ENCODE peak calls at places on chromosomes 2 and 18, in ten cellular contexts. K, Z, L, T, S, V, U, M, H and P are unnamed samples.

GRCh38 chr2:7685342-7686015 is 768.3 kb downstream of the RNF144A start:
- DNase-seq in V (no peak), U (no peak), S (no peak), T (no peak), K (peak; percentile 72), H (no peak), M (no peak), Z (peak; percentile 6), L (peak; percentile 32), P (no peak)

GRCh38 chr2:184875911-184876310 is 277.6 kb downstream of the ZNF804A start:
- DNase-seq in V (no peak), U (no peak), M (no peak), Z (no peak), S (no peak), K (no peak), H (no peak), T (no peak), L (no peak), P (no peak)

GRCh38 chr2:223599646-223600009 is 2.5 kb downstream of the SCG2 start:
- DNase-seq in K (no peak), V (no peak), L (no peak), M (no peak), H (no peak), S (no peak), Z (no peak), U (no peak), T (no peak), P (no peak)

GRCh38 chr2:230921806-230922595 is 3.0 kb downstream of the GPR55 start:
- DNase-seq in V (peak; percentile 21), L (no peak), K (no peak), H (no peak), S (peak; percentile 17), Z (no peak), U (no peak), M (no peak), T (no peak), P (no peak)

GRCh38 chr2:17719562-17720371 is 33.8 kb downstream of the SMC6 start:
- DNase-seq in Z (peak; percentile 38), K (no peak), U (no peak), M (no peak), T (no peak), L (peak; percentile 27), H (no peak), V (no peak), S (no peak), P (no peak)

GRCh38 chr2:60213865-60214657 is 339.4 kb downstream of the BCL11A start:
- DNase-seq in T (no peak), L (no peak), K (no peak), Z (no peak), M (peak; percentile 13), S (peak; percentile 78), U (no peak), V (no peak), H (no peak), P (no peak)

GRCh38 chr18:44859263-44859662 is 178.6 kb downstream of the SETBP1 start:
- DNase-seq in S (no peak), M (no peak), Z (no peak), T (no peak), K (no peak), V (no peak), H (no peak), L (no peak), U (no peak), P (no peak)

GRCh38 chr2:10336283-10336682 is 33.6 kb downstream of the HPCAL1 start:
- DNase-seq in K (no peak), Z (no peak), L (no peak), U (no peak), V (no peak), H (no peak), S (no peak), M (no peak), T (no peak), P (no peak)

GRCh38 chr2:24409700-24410556 is 49.6 kb upstream of the ITSN2 start:
- DNase-seq in V (peak; percentile 48), K (no peak), M (peak; percentile 20), U (peak; percentile 58), L (peak; percentile 74), Z (peak; percentile 80), H (peak; percentile 52), S (peak; percentile 34), T (no peak), P (peak; percentile 8)

GRCh38 chr18:22847392-22847791 is 85.7 kb upstream of the RBBP8 start:
- DNase-seq in H (no peak), S (no peak), U (no peak), L (peak; percentile 51), T (no peak), Z (peak; percentile 31), V (no peak), K (no peak), M (no peak), P (no peak)

GRCh38 chr2:145277922-145278321 is 758.0 kb upstream of the ZEB2 start:
- DNase-seq in H (no peak), Z (no peak), T (no peak), V (no peak), K (no peak), M (no peak), L (peak; percentile 50), U (no peak), S (no peak), P (no peak)

GRCh38 chr2:65626831-65627230 is 194.4 kb upstream of the SPRED2 start:
- DNase-seq in H (no peak), U (no peak), K (no peak), T (no peak), M (no peak), S (no peak), Z (peak; percentile 20), L (no peak), V (no peak), P (no peak)

GRCh38 chr2:47688561-47688960 is 94.4 kb upstream of the MSH6 start:
- DNase-seq in U (no peak), T (no peak), M (no peak), H (no peak), Z (no peak), L (no peak), S (no peak), K (no peak), V (no peak), P (no peak)

GRCh38 chr2:110790907-110791306 is 58.5 kb downstream of the ACOXL start:
- DNase-seq in K (no peak), U (no peak), V (no peak), L (no peak), T (no peak), M (no peak), S (no peak), H (no peak), Z (no peak), P (no peak)

DNA sequence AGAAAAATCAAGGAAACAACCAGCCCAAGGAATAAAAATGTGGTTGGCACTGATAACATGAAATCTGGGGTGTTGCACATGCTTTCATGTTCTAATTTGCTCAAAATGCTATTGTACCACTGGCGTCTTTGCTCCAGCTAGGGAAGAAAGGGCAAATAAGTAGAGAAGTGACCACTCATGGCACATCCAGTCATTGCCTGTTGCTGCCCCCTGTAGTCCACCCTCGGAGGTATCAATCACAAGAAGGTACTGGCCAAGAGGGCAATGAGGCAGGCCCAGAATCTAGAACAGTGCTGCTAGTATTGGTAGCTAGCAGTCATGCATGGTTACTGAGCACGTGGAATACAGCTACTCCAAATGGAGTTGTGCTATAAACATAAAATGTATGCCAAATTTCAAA is 213.4 kb downstream of the CDCA7 start:
- DNase-seq in T (no peak), Z (peak; percentile 29), K (no peak), M (peak; percentile 31), V (peak; percentile 69), H (no peak), U (no peak), L (no peak), S (no peak), P (no peak)
- TF ChIP-seq CTCF in T (no peak), Z (peak; percentile 38), K (no peak), M (peak; percentile 30), V (peak; percentile 70), H (no peak), U (no peak), L (peak; percentile 10), S (no peak), P (no peak)

GRCh38 chr2:234110219-234110618 is 59.7 kb downstream of the SPP2 start:
- DNase-seq in S (no peak), M (no peak), U (no peak), H (no peak), V (no peak), T (no peak), Z (no peak), L (no peak), K (no peak), P (no peak)
- H3K9me3 ChIP-seq in S (no peaks in the 10 kb centered on the region), M (peaks cover 2% of the 10 kb centered on the region), U (no peaks in the 10 kb centered on the region), H (no peaks in the 10 kb centered on the region), V (no peaks in the 10 kb centered on the region), T (no peaks in the 10 kb centered on the region), Z (no peaks in the 10 kb centered on the region), L (no peaks in the 10 kb centered on the region), K (no peaks in the 10 kb centered on the region), P (no peaks in the 10 kb centered on the region)

DNA sequence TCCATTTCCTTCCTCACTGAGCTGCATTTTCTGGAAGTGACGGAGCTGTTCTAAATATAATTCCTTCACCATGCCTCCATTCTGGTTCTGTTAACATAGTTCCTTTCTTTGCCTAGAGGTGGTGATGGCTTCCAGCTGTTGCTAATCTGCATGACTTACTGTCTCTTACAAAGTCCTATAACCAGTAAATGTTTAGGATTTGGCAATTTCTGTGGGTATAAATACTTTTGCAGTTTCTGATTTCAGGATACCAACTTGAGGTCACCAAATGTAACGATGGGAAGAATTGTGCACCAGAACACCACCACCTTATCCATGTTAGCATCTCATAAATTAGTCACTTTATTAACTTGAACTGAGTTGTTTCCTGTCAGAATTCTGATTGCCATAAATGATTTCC is 101.8 kb upstream of the FN1 start:
- DNase-seq in T (no peak), L (peak; percentile 86), Z (peak; percentile 95), V (no peak), S (no peak), K (no peak), U (no peak), M (no peak), H (no peak), P (no peak)
- TF ChIP-seq CTCF in T (no peak), L (no peak), Z (peak; percentile 14), V (no peak), S (no peak), K (no peak), U (no peak), M (no peak), H (no peak), P (no peak)

GRCh38 chr18:77983270-77983669 is 733.6 kb downstream of the GALR1 start:
- DNase-seq in H (no peak), Z (no peak), K (no peak), L (no peak), S (no peak), M (no peak), V (no peak), T (no peak), U (no peak), P (no peak)

GRCh38 chr18:77984178-77984577 is 734.5 kb downstream of the GALR1 start:
- DNase-seq in M (no peak), Z (no peak), K (no peak), U (no peak), L (no peak), T (no peak), S (no peak), V (no peak), H (no peak), P (no peak)

GRCh38 chr18:77981874-77982273 is 732.2 kb downstream of the GALR1 start:
- DNase-seq in S (no peak), Z (no peak), L (no peak), T (no peak), U (no peak), H (no peak), K (no peak), M (no peak), V (no peak), P (no peak)

GRCh38 chr18:77977331-77977730 is 727.7 kb downstream of the GALR1 start:
- DNase-seq in L (no peak), H (no peak), K (peak; percentile 91), U (no peak), Z (no peak), S (no peak), T (no peak), V (no peak), M (no peak), P (no peak)

GRCh38 chr18:77980275-77980674 is 730.6 kb downstream of the GALR1 start:
- DNase-seq in U (no peak), K (no peak), H (no peak), L (no peak), V (no peak), Z (no peak), T (no peak), S (no peak), M (no peak), P (no peak)
- H3K9me3 ChIP-seq in U (no peaks in the 10 kb centered on the region), K (no peaks in the 10 kb centered on the region), H (no peaks in the 10 kb centered on the region), L (peaks cover 46% of the 10 kb centered on the region), V (no peaks in the 10 kb centered on the region), Z (no peaks in the 10 kb centered on the region), T (no peaks in the 10 kb centered on the region), S (no peaks in the 10 kb centered on the region), M (no peaks in the 10 kb centered on the region), P (no peaks in the 10 kb centered on the region)